ENCODE peak calls at places on chromosome 1, in ten cellular contexts. U is stimulated activated CD4-positive, alpha-beta T cell treated with anti-CD3 and anti-CD28 coated beads, Interleukin-2, amount 100 ng/mL, for 48 hours; W is MG63; O is transverse colon; X is vagina; D is HAP-1; G is GM04503; B is anterior cingulate cortex; R is T-helper 17 cell; A is germinal center. M is an unnamed sample.

GRCh38 chr1:205438213-205439158 is 16.6 kb upstream of the LEMD1 start:
- DNase-seq in U (no peak), W (peak; percentile 75), O (peak; percentile 87), X (no peak), D (peak; percentile 76), G (no peak), B (peak; percentile 55), R (no peak), A (no peak), M (peak; percentile 80)

GRCh38 chr1:198637157-198637556 is 1.7 kb upstream of the PTPRC start:
- DNase-seq in U (no peak), W (no peak), O (no peak), X (no peak), D (no peak), G (no peak), B (no peak), R (no peak), A (no peak), M (no peak)

GRCh38 chr1:27045973-27046558 is 33.4 kb upstream of the TENT5B start:
- DNase-seq in U (peak; percentile 66), W (peak; percentile 51), O (peak; percentile 72), X (no peak), D (peak; percentile 55), G (no peak), B (peak; percentile 31), R (peak; percentile 37), A (peak; percentile 70), M (peak; percentile 65)

GRCh38 chr1:24416666-24417391 is 1.2 kb downstream of the NIPAL3 start:
- DNase-seq in U (no peak), W (peak; percentile 93), O (peak; percentile 55), X (no peak), D (no peak), G (peak; percentile 96), B (no peak), R (peak; percentile 18), A (peak; percentile 72), M (peak; percentile 84)

GRCh38 chr1:173052681-173053196 is 2.0 kb upstream of the TNFSF18 start:
- DNase-seq in U (no peak), W (no peak), O (no peak), X (no peak), D (no peak), G (no peak), B (no peak), R (no peak), A (no peak), M (peak; percentile 22)

GRCh38 chr1:192399161-192399560 is 82.4 kb downstream of the RGS21 start:
- DNase-seq in U (no peak), W (no peak), O (no peak), X (no peak), D (no peak), G (no peak), B (no peak), R (no peak), A (no peak), M (no peak)

GRCh38 chr1:33043267-33044090 is 6.8 kb upstream of the AK2 start:
- DNase-seq in U (no peak), W (no peak), O (no peak), X (no peak), D (no peak), G (no peak), B (no peak), R (no peak), A (no peak), M (no peak)

GRCh38 chr1:202516434-202516877 is 168.0 kb downstream of the PPP1R12B start:
- DNase-seq in U (no peak), W (no peak), O (no peak), X (no peak), D (no peak), G (no peak), B (no peak), R (no peak), A (no peak), M (no peak)